ENCODE peak calls at places on chromosomes 4 and X, in eight cellular contexts. One of them, this sample, is unnamed.

GRCh38 chr4:101682946-101683345 is 107.6 kb upstream of the BANK1 start:
- DNase-seq in NCI-H510A treated with DMSO at 0.1 percent for 48 hours: no peak
- DNase-seq in stimulated activated CD4-positive, alpha-beta T cell treated with anti-CD3 and anti-CD28 coated beads, Interleukin-15, amount 100 ng/mL, for 1 hour: no peak
- DNase-seq in effector CD4-positive, alpha-beta T cell: no peak
- DNase-seq in fibroblast of the conjunctiva: no peak
- DNase-seq in stimulated activated CD8-positive, alpha-beta memory T cell treated with anti-CD3 and anti-CD28 coated beads, Interleukin-12 subunit alpha, Interleukin-12 subunit beta, amount 100 ng/mL, for 4 hours: no peak
- DNase-seq in Right ventricle myocardium superior: no peak
- DNase-seq in non-pigmented ciliary epithelial cell: no peak
- DNase-seq in this sample: no peak

GRCh38 chr4:77820836-77821561 is 1.8 kb upstream of the CNOT6L start:
- DNase-seq in NCI-H510A treated with DMSO at 0.1 percent for 48 hours: no peak
- DNase-seq in stimulated activated CD4-positive, alpha-beta T cell treated with anti-CD3 and anti-CD28 coated beads, Interleukin-15, amount 100 ng/mL, for 1 hour: no peak
- DNase-seq in effector CD4-positive, alpha-beta T cell: peak
- DNase-seq in fibroblast of the conjunctiva: no peak
- DNase-seq in stimulated activated CD8-positive, alpha-beta memory T cell treated with anti-CD3 and anti-CD28 coated beads, Interleukin-12 subunit alpha, Interleukin-12 subunit beta, amount 100 ng/mL, for 4 hours: no peak
- DNase-seq in Right ventricle myocardium superior: no peak
- DNase-seq in non-pigmented ciliary epithelial cell: no peak
- DNase-seq in this sample: no peak

GRCh38 chr4:184450743-184451142 is 23.6 kb downstream of the IRF2 start:
- DNase-seq in NCI-H510A treated with DMSO at 0.1 percent for 48 hours: no peak
- DNase-seq in stimulated activated CD4-positive, alpha-beta T cell treated with anti-CD3 and anti-CD28 coated beads, Interleukin-15, amount 100 ng/mL, for 1 hour: no peak
- DNase-seq in effector CD4-positive, alpha-beta T cell: no peak
- DNase-seq in fibroblast of the conjunctiva: no peak
- DNase-seq in stimulated activated CD8-positive, alpha-beta memory T cell treated with anti-CD3 and anti-CD28 coated beads, Interleukin-12 subunit alpha, Interleukin-12 subunit beta, amount 100 ng/mL, for 4 hours: no peak
- DNase-seq in Right ventricle myocardium superior: no peak
- DNase-seq in non-pigmented ciliary epithelial cell: no peak
- DNase-seq in this sample: no peak

GRCh38 chrX:119235872-119236598 is at the start of gene PGRMC1:
- DNase-seq in NCI-H510A treated with DMSO at 0.1 percent for 48 hours: peak
- DNase-seq in stimulated activated CD4-positive, alpha-beta T cell treated with anti-CD3 and anti-CD28 coated beads, Interleukin-15, amount 100 ng/mL, for 1 hour: peak
- DNase-seq in effector CD4-positive, alpha-beta T cell: peak
- DNase-seq in fibroblast of the conjunctiva: peak
- DNase-seq in stimulated activated CD8-positive, alpha-beta memory T cell treated with anti-CD3 and anti-CD28 coated beads, Interleukin-12 subunit alpha, Interleukin-12 subunit beta, amount 100 ng/mL, for 4 hours: peak
- DNase-seq in Right ventricle myocardium superior: peak
- DNase-seq in non-pigmented ciliary epithelial cell: no peak
- DNase-seq in this sample: peak

GRCh38 chrX:26783512-26784225 is 567.7 kb downstream of the MAGEB5 start:
- DNase-seq in NCI-H510A treated with DMSO at 0.1 percent for 48 hours: peak
- DNase-seq in stimulated activated CD4-positive, alpha-beta T cell treated with anti-CD3 and anti-CD28 coated beads, Interleukin-15, amount 100 ng/mL, for 1 hour: no peak
- DNase-seq in effector CD4-positive, alpha-beta T cell: no peak
- DNase-seq in fibroblast of the conjunctiva: peak
- DNase-seq in stimulated activated CD8-positive, alpha-beta memory T cell treated with anti-CD3 and anti-CD28 coated beads, Interleukin-12 subunit alpha, Interleukin-12 subunit beta, amount 100 ng/mL, for 4 hours: no peak
- DNase-seq in Right ventricle myocardium superior: no peak
- DNase-seq in non-pigmented ciliary epithelial cell: no peak
- DNase-seq in this sample: no peak

GRCh38 chrX:23504540-23504884 is 162.8 kb upstream of the PRDX4 start:
- DNase-seq in NCI-H510A treated with DMSO at 0.1 percent for 48 hours: no peak
- DNase-seq in stimulated activated CD4-positive, alpha-beta T cell treated with anti-CD3 and anti-CD28 coated beads, Interleukin-15, amount 100 ng/mL, for 1 hour: no peak
- DNase-seq in effector CD4-positive, alpha-beta T cell: no peak
- DNase-seq in fibroblast of the conjunctiva: no peak
- DNase-seq in stimulated activated CD8-positive, alpha-beta memory T cell treated with anti-CD3 and anti-CD28 coated beads, Interleukin-12 subunit alpha, Interleukin-12 subunit beta, amount 100 ng/mL, for 4 hours: no peak
- DNase-seq in Right ventricle myocardium superior: no peak
- DNase-seq in non-pigmented ciliary epithelial cell: no peak
- DNase-seq in this sample: no peak

GRCh38 chr4:173301518-173302201 is 32.5 kb downstream of the HMGB2 start:
- DNase-seq in NCI-H510A treated with DMSO at 0.1 percent for 48 hours: no peak
- DNase-seq in stimulated activated CD4-positive, alpha-beta T cell treated with anti-CD3 and anti-CD28 coated beads, Interleukin-15, amount 100 ng/mL, for 1 hour: no peak
- DNase-seq in effector CD4-positive, alpha-beta T cell: peak
- DNase-seq in fibroblast of the conjunctiva: peak
- DNase-seq in stimulated activated CD8-positive, alpha-beta memory T cell treated with anti-CD3 and anti-CD28 coated beads, Interleukin-12 subunit alpha, Interleukin-12 subunit beta, amount 100 ng/mL, for 4 hours: no peak
- DNase-seq in Right ventricle myocardium superior: no peak
- DNase-seq in non-pigmented ciliary epithelial cell: no peak
- DNase-seq in this sample: no peak

GRCh38 chrX:115690554-115691216 is 129.7 kb downstream of the PLS3 start:
- DNase-seq in NCI-H510A treated with DMSO at 0.1 percent for 48 hours: peak
- DNase-seq in stimulated activated CD4-positive, alpha-beta T cell treated with anti-CD3 and anti-CD28 coated beads, Interleukin-15, amount 100 ng/mL, for 1 hour: no peak
- DNase-seq in effector CD4-positive, alpha-beta T cell: peak
- DNase-seq in fibroblast of the conjunctiva: peak
- DNase-seq in stimulated activated CD8-positive, alpha-beta memory T cell treated with anti-CD3 and anti-CD28 coated beads, Interleukin-12 subunit alpha, Interleukin-12 subunit beta, amount 100 ng/mL, for 4 hours: no peak
- DNase-seq in Right ventricle myocardium superior: no peak
- DNase-seq in non-pigmented ciliary epithelial cell: peak
- DNase-seq in this sample: no peak

GRCh38 chrX:127708155-127708554 is 344.0 kb downstream of the ACTRT1 start:
- DNase-seq in NCI-H510A treated with DMSO at 0.1 percent for 48 hours: peak
- DNase-seq in stimulated activated CD4-positive, alpha-beta T cell treated with anti-CD3 and anti-CD28 coated beads, Interleukin-15, amount 100 ng/mL, for 1 hour: no peak
- DNase-seq in effector CD4-positive, alpha-beta T cell: no peak
- DNase-seq in fibroblast of the conjunctiva: no peak
- DNase-seq in stimulated activated CD8-positive, alpha-beta memory T cell treated with anti-CD3 and anti-CD28 coated beads, Interleukin-12 subunit alpha, Interleukin-12 subunit beta, amount 100 ng/mL, for 4 hours: no peak
- DNase-seq in Right ventricle myocardium superior: no peak
- DNase-seq in non-pigmented ciliary epithelial cell: no peak
- DNase-seq in this sample: no peak

GRCh38 chr4:151953286-151953685 is 192.5 kb upstream of the GATB start:
- DNase-seq in NCI-H510A treated with DMSO at 0.1 percent for 48 hours: no peak
- DNase-seq in stimulated activated CD4-positive, alpha-beta T cell treated with anti-CD3 and anti-CD28 coated beads, Interleukin-15, amount 100 ng/mL, for 1 hour: no peak
- DNase-seq in effector CD4-positive, alpha-beta T cell: no peak
- DNase-seq in fibroblast of the conjunctiva: no peak
- DNase-seq in stimulated activated CD8-positive, alpha-beta memory T cell treated with anti-CD3 and anti-CD28 coated beads, Interleukin-12 subunit alpha, Interleukin-12 subunit beta, amount 100 ng/mL, for 4 hours: no peak
- DNase-seq in Right ventricle myocardium superior: no peak
- DNase-seq in non-pigmented ciliary epithelial cell: no peak
- DNase-seq in this sample: no peak

GRCh38 chrX:100994352-100995281 is 25.1 kb downstream of the ARL13A start:
- DNase-seq in NCI-H510A treated with DMSO at 0.1 percent for 48 hours: no peak
- DNase-seq in stimulated activated CD4-positive, alpha-beta T cell treated with anti-CD3 and anti-CD28 coated beads, Interleukin-15, amount 100 ng/mL, for 1 hour: no peak
- DNase-seq in effector CD4-positive, alpha-beta T cell: no peak
- DNase-seq in fibroblast of the conjunctiva: no peak
- DNase-seq in stimulated activated CD8-positive, alpha-beta memory T cell treated with anti-CD3 and anti-CD28 coated beads, Interleukin-12 subunit alpha, Interleukin-12 subunit beta, amount 100 ng/mL, for 4 hours: no peak
- DNase-seq in Right ventricle myocardium superior: no peak
- DNase-seq in non-pigmented ciliary epithelial cell: no peak
- DNase-seq in this sample: no peak

GRCh38 chrX:22968494-22968893 is 31.3 kb upstream of the DDX53 start:
- DNase-seq in NCI-H510A treated with DMSO at 0.1 percent for 48 hours: no peak
- DNase-seq in stimulated activated CD4-positive, alpha-beta T cell treated with anti-CD3 and anti-CD28 coated beads, Interleukin-15, amount 100 ng/mL, for 1 hour: no peak
- DNase-seq in effector CD4-positive, alpha-beta T cell: no peak
- DNase-seq in fibroblast of the conjunctiva: no peak
- DNase-seq in stimulated activated CD8-positive, alpha-beta memory T cell treated with anti-CD3 and anti-CD28 coated beads, Interleukin-12 subunit alpha, Interleukin-12 subunit beta, amount 100 ng/mL, for 4 hours: no peak
- DNase-seq in Right ventricle myocardium superior: no peak
- DNase-seq in non-pigmented ciliary epithelial cell: no peak
- DNase-seq in this sample: no peak

GRCh38 chrX:44016906-44017305 is 43.7 kb upstream of the NDP start:
- DNase-seq in NCI-H510A treated with DMSO at 0.1 percent for 48 hours: no peak
- DNase-seq in stimulated activated CD4-positive, alpha-beta T cell treated with anti-CD3 and anti-CD28 coated beads, Interleukin-15, amount 100 ng/mL, for 1 hour: no peak
- DNase-seq in effector CD4-positive, alpha-beta T cell: no peak
- DNase-seq in fibroblast of the conjunctiva: no peak
- DNase-seq in stimulated activated CD8-positive, alpha-beta memory T cell treated with anti-CD3 and anti-CD28 coated beads, Interleukin-12 subunit alpha, Interleukin-12 subunit beta, amount 100 ng/mL, for 4 hours: no peak
- DNase-seq in Right ventricle myocardium superior: no peak
- DNase-seq in non-pigmented ciliary epithelial cell: no peak
- DNase-seq in this sample: no peak

GRCh38 chrX:11787564-11787963 is 29.5 kb downstream of the MSL3 start:
- DNase-seq in NCI-H510A treated with DMSO at 0.1 percent for 48 hours: no peak
- DNase-seq in stimulated activated CD4-positive, alpha-beta T cell treated with anti-CD3 and anti-CD28 coated beads, Interleukin-15, amount 100 ng/mL, for 1 hour: peak
- DNase-seq in effector CD4-positive, alpha-beta T cell: peak
- DNase-seq in fibroblast of the conjunctiva: peak
- DNase-seq in stimulated activated CD8-positive, alpha-beta memory T cell treated with anti-CD3 and anti-CD28 coated beads, Interleukin-12 subunit alpha, Interleukin-12 subunit beta, amount 100 ng/mL, for 4 hours: peak
- DNase-seq in Right ventricle myocardium superior: peak
- DNase-seq in non-pigmented ciliary epithelial cell: peak
- DNase-seq in this sample: peak

GRCh38 chr4:1502976-1503375 is 96.7 kb upstream of the NKX1-1 start:
- DNase-seq in NCI-H510A treated with DMSO at 0.1 percent for 48 hours: no peak
- DNase-seq in stimulated activated CD4-positive, alpha-beta T cell treated with anti-CD3 and anti-CD28 coated beads, Interleukin-15, amount 100 ng/mL, for 1 hour: no peak
- DNase-seq in effector CD4-positive, alpha-beta T cell: no peak
- DNase-seq in fibroblast of the conjunctiva: no peak
- DNase-seq in stimulated activated CD8-positive, alpha-beta memory T cell treated with anti-CD3 and anti-CD28 coated beads, Interleukin-12 subunit alpha, Interleukin-12 subunit beta, amount 100 ng/mL, for 4 hours: no peak
- DNase-seq in Right ventricle myocardium superior: no peak
- DNase-seq in non-pigmented ciliary epithelial cell: no peak
- DNase-seq in this sample: peak

GRCh38 chrX:148500428-148501120 is at the start of gene AFF2:
- DNase-seq in NCI-H510A treated with DMSO at 0.1 percent for 48 hours: peak
- DNase-seq in stimulated activated CD4-positive, alpha-beta T cell treated with anti-CD3 and anti-CD28 coated beads, Interleukin-15, amount 100 ng/mL, for 1 hour: no peak
- DNase-seq in effector CD4-positive, alpha-beta T cell: peak
- DNase-seq in fibroblast of the conjunctiva: no peak
- DNase-seq in stimulated activated CD8-positive, alpha-beta memory T cell treated with anti-CD3 and anti-CD28 coated beads, Interleukin-12 subunit alpha, Interleukin-12 subunit beta, amount 100 ng/mL, for 4 hours: peak
- DNase-seq in Right ventricle myocardium superior: peak
- DNase-seq in non-pigmented ciliary epithelial cell: no peak
- DNase-seq in this sample: peak